ENCODE peak calls at places on chromosomes 3 and 15, in six cellular contexts. Z is HepG2, D is SK-N-SH, X is GM12878, F is K562, S is H1. R is an unnamed sample.
A peak's percentile ranks its signal among the peaks of the same experiment; 100 is the strongest.

GRCh38 chr3:99638244-99638948 is at the start of gene COL8A1:
- DNase-seq in Z (no peak), F (no peak), S (no peak), X (no peak), D (no peak), R (no peak)

GRCh38 chr15:60070838-60071493 is 66.9 kb downstream of the FOXB1 start:
- DNase-seq in S (no peak), X (no peak), F (no peak), Z (no peak), D (no peak), R (no peak)

GRCh38 chr15:38992541-38993334 is 428.1 kb upstream of the RASGRP1 start:
- DNase-seq in S (no peak), D (no peak), F (no peak), X (no peak), Z (no peak), R (no peak)

GRCh38 chr3:195764961-195765706 is 44.4 kb downstream of the MUC20 start:
- DNase-seq in D (peak; percentile 21), F (no peak), S (no peak), Z (no peak), X (no peak), R (no peak)

GRCh38 chr3:127005864-127006500 is 23.1 kb downstream of the PLXNA1 start:
- DNase-seq in F (no peak), Z (no peak), D (no peak), X (no peak), S (no peak), R (no peak)

GRCh38 chr3:105516972-105517371 is 150.3 kb downstream of the ALCAM start:
- DNase-seq in D (no peak), S (no peak), Z (no peak), X (no peak), F (no peak), R (no peak)

GRCh38 chr3:46913644-46914043 is 36.1 kb downstream of the PTH1R start:
- DNase-seq in X (no peak), D (no peak), Z (no peak), F (no peak), S (no peak), R (no peak)

GRCh38 chr3:119333773-119334492 is 39.8 kb downstream of the ARHGAP31 start:
- DNase-seq in F (no peak), S (no peak), X (no peak), D (peak; percentile 37), Z (no peak), R (no peak)

GRCh38 chr15:29226431-29227216 is 43.0 kb downstream of the NSMCE3 start:
- DNase-seq in S (no peak), D (peak; percentile 64), X (no peak), F (no peak), Z (no peak), R (no peak)

GRCh38 chr15:50828610-50829206 is 63.2 kb upstream of the SPPL2A start:
- DNase-seq in S (no peak), D (no peak), Z (peak; percentile 70), X (no peak), F (no peak), R (peak; percentile 27)

GRCh38 chr3:49199244-49199899 is 28.0 kb downstream of the KLHDC8B start:
- DNase-seq in X (no peak), Z (no peak), D (peak; percentile 47), S (no peak), F (no peak), R (no peak)

GRCh38 chr3:39433642-39434041 is 27.1 kb downstream of the RPSA start:
- DNase-seq in S (no peak), X (no peak), D (no peak), F (no peak), Z (no peak), R (no peak)

DNA sequence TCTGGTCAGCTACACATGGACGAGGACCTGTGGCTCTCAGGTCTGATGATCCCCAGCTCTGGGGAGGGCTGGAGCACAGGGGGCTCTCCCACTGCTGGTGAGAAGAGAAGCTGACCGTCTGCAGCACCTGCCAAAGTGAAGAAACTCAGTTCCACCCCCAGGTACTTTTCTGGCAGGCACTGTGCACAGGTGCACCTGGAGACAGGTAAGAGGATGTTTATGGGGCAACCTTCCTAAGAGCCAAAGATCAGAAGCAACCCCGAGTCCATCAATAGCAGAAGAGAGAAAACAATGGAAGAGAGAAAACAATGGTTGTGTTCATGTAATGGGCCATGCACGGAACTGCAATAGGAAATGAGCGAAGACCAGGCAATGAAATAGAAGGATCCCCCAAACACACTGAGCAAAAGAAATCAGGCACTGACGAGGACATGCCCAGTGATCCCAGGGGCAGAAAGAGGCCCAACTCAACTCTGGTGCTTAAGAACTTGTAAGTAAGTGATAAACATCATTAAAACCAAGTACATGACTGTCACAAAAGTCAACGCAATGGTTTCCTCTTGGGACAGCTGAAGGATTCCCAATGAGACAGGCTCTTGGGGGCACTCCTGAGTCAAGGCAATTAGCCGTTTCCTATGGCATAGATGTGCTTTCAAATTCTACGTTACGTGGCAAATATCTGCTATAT is 95.0 kb upstream of the ALDH1A3 start:
- DNase-seq in F (no peak), S (no peak), Z (no peak), D (no peak), X (no peak), R (no peak)
- H2AFZ ChIP-seq in F (no peak overlapping the region), S (no peak overlapping the region), Z (no peak overlapping the region), D (no peak overlapping the region), X (no peak overlapping the region), R (no peak overlapping the region)

GRCh38 chr3:138578961-138579574 is 15.0 kb downstream of the CEP70 start:
- DNase-seq in X (no peak), Z (no peak), D (no peak), S (no peak), F (no peak), R (no peak)
- TF ChIP-seq JUND in X (no peak), Z (no peak), D (no peak), S (no peak), F (no peak), R (no peak)

DNA sequence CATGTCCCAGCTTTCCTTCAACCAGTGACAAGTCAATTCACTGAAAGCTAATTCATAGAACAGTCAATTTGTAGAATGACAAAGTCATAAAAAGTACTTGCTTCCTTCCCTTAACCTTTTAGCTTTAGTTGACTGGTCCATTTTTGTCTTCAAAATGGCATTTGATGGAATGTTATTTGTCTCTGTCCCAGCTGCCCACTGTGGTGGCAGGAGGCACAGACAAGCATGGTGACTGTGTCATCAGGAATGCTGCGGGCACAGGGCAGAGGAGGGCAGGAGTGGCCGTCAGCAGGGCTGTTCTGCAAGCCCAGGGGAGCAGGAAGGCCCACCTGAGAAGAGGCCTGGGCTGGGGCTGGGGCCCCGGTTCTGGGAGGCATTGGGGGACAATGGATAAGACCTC is 10.0 kb downstream of the IQSEC1 start:
- DNase-seq in F (no peak), X (no peak), S (no peak), D (no peak), Z (no peak), R (no peak)
- H2AFZ ChIP-seq in F (no peak overlapping the region), X (no peak overlapping the region), S (no peak overlapping the region), D (no peak overlapping the region), Z (no peak overlapping the region), R (no peak overlapping the region)

GRCh38 chr3:72487078-72487765 is 361.0 kb downstream of the SHQ1 start:
- DNase-seq in F (peak; percentile 77), Z (peak; percentile 5), X (no peak), D (no peak), S (no peak), R (peak; percentile 19)
- TF ChIP-seq JUND in F (peak; percentile 83), Z (no peak), X (no peak), D (no peak), S (peak; percentile 21), R (peak; percentile 20)

DNA sequence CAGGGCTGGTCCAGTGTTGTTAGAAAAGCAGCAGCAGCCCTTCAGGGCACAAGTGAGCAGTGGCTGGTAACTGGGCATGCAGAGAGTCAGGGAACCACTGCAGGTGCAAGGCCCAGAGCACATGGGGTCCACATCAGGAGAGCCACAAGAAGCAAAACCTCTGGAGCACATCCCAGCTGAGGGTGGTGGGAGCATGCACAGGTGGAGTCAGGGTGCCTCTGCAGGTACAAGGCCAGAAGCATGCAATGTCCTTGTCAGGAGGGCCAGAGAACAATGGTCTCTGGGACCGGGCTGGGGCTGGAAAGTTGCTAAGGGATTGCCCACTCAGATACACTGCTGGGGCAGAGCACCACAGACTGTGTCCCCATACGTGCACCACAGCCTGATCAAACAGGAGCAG is 226.1 kb upstream of the UBE2E2 start:
- DNase-seq in X (no peak), S (no peak), F (no peak), D (no peak), Z (no peak), R (no peak)
- H2AFZ ChIP-seq in X (no peak overlapping the region), S (no peak overlapping the region), F (no peak overlapping the region), D (no peak overlapping the region), Z (no peak overlapping the region), R (no peak overlapping the region)

GRCh38 chr15:24054547-24055245 is 367.6 kb upstream of the NDN start:
- DNase-seq in S (no peak), D (no peak), X (no peak), F (no peak), Z (no peak), R (no peak)
- TF ChIP-seq JUND in S (no peak), D (no peak), X (no peak), F (no peak), Z (no peak), R (no peak)

GRCh38 chr15:71680079-71680461 is 130.3 kb upstream of the NR2E3 start:
- DNase-seq in X (no peak), D (no peak), F (no peak), S (no peak), Z (no peak), R (no peak)
- H2AFZ ChIP-seq in X (no peak overlapping the region), D (peak overlapping the region; percentile 54), F (no peak overlapping the region), S (no peak overlapping the region), Z (no peak overlapping the region), R (no peak overlapping the region)